ENCODE peak calls at places on chromosomes 13 and 19, in six cellular contexts. One of them, this sample, is unnamed.

GRCh38 chr13:110371550-110372465 is 64.7 kb downstream of the COL4A2 start:
- DNase-seq in left lung: no peak
- DNase-seq in endodermal cell: no peak
- DNase-seq in heart right ventricle: no peak
- DNase-seq in mesothelial cell of epicardium: no peak
- DNase-seq in A549: no peak
- DNase-seq in this sample: no peak

GRCh38 chr19:40322271-40322610 is 26.0 kb downstream of the C19orf47 start:
- DNase-seq in mesothelial cell of epicardium: no peak
- DNase-seq in endodermal cell: no peak
- DNase-seq in left lung: no peak
- DNase-seq in A549: no peak
- DNase-seq in heart right ventricle: no peak
- DNase-seq in this sample: no peak

GRCh38 chr13:39401756-39402155 is 201.2 kb downstream of the LHFPL6 start:
- DNase-seq in mesothelial cell of epicardium: no peak
- DNase-seq in left lung: no peak
- DNase-seq in heart right ventricle: no peak
- DNase-seq in endodermal cell: no peak
- DNase-seq in A549: no peak
- DNase-seq in this sample: no peak

GRCh38 chr13:55963934-55964333 is 1176.8 kb upstream of the PRR20A start:
- DNase-seq in endodermal cell: no peak
- DNase-seq in A549: no peak
- DNase-seq in mesothelial cell of epicardium: no peak
- DNase-seq in left lung: no peak
- DNase-seq in heart right ventricle: no peak
- DNase-seq in this sample: no peak

GRCh38 chr19:14369399-14370168 is 11.7 kb upstream of the ADGRE5 start:
- DNase-seq in mesothelial cell of epicardium: no peak
- DNase-seq in A549: no peak
- DNase-seq in left lung: no peak
- DNase-seq in heart right ventricle: no peak
- DNase-seq in endodermal cell: no peak
- DNase-seq in this sample: no peak

GRCh38 chr19:38245826-38246498 is 10.2 kb downstream of the PPP1R14A start:
- DNase-seq in left lung: no peak
- DNase-seq in endodermal cell: no peak
- DNase-seq in heart right ventricle: no peak
- DNase-seq in mesothelial cell of epicardium: no peak
- DNase-seq in A549: no peak
- DNase-seq in this sample: no peak

GRCh38 chr13:79830945-79831344 is 350.0 kb downstream of the NDFIP2 start:
- DNase-seq in endodermal cell: no peak
- DNase-seq in mesothelial cell of epicardium: no peak
- DNase-seq in heart right ventricle: no peak
- DNase-seq in A549: no peak
- DNase-seq in left lung: no peak
- DNase-seq in this sample: no peak

GRCh38 chr19:2246801-2247361 is 2.2 kb upstream of the AMH start:
- DNase-seq in mesothelial cell of epicardium: no peak
- DNase-seq in heart right ventricle: peak
- DNase-seq in A549: no peak
- DNase-seq in endodermal cell: no peak
- DNase-seq in left lung: no peak
- DNase-seq in this sample: no peak

GRCh38 chr19:51119089-51119488 is 5.6 kb upstream of the SIGLEC9 start:
- DNase-seq in mesothelial cell of epicardium: no peak
- DNase-seq in endodermal cell: no peak
- DNase-seq in left lung: no peak
- DNase-seq in heart right ventricle: no peak
- DNase-seq in A549: no peak
- DNase-seq in this sample: no peak

DNA sequence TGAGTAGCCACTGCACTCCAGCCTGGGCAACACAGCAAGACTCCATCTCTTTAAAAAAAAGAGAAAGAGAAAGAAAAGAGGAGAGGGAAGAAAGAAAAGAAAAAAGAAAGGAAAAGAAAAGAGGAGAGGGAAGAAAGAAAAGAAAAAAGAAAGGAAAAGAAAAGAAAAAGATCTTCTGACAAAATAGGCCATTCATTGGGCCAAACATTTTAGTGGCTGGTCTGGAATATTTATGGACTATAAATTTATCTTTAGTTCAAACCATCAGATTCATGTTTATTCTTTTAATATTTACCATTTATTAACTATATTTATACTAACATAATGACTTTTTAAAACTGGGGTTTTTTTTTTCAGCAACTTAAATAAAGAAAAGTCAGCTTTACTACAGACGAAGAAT is 85.6 kb upstream of the KLF5 start:
- DNase-seq in left lung: no peak
- DNase-seq in A549: no peak
- DNase-seq in heart right ventricle: no peak
- DNase-seq in endodermal cell: no peak
- DNase-seq in mesothelial cell of epicardium: no peak
- DNase-seq in this sample: no peak
- TF ChIP-seq CTCF in left lung: no peak
- TF ChIP-seq CTCF in A549: no peak
- TF ChIP-seq CTCF in heart right ventricle: no peak
- TF ChIP-seq CTCF in endodermal cell: no peak
- TF ChIP-seq CTCF in mesothelial cell of epicardium: no peak
- TF ChIP-seq CTCF in this sample: no peak

DNA sequence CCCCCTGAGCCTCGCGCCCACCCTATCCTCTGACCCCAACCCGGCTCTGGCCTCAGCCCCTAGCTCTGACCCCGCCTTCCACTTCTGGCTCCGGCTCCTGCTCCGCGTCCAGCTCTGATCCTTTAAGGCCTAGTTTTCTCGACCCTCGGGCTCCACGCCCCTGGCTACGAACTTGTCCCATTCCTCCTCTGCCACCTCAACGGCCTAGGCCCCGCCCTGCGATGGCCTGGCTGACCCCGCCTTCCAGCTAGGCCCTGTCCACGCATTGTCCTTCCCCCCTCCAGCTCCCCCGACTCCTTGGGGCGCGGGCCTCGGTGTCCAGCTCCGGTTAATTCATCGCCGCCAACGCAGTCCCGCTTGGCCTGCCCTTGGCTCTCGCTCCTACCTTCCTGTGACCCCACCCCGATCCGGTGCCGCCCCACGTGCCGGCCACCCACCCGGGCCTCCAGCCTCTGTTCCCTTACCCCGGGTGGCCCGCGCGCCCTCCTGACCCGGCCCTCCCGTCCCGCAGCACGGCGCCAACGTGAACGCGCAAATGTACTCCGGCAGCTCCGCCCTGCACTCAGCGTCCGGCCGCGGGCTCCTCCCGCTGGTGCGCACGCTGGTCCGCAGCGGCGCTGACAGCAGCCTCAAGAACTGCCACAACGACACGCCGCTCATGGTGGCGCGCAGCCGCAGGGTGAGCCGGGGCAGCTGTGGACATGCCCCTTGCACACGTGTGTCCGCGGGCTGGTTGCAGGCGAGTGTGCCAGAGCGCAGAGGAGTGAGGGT is 9.4 kb downstream of the BCL3 start:
- DNase-seq in A549: no peak
- DNase-seq in mesothelial cell of epicardium: no peak
- DNase-seq in heart right ventricle: peak
- DNase-seq in endodermal cell: peak
- DNase-seq in left lung: peak
- DNase-seq in this sample: peak
- TF ChIP-seq CTCF in A549: no peak
- TF ChIP-seq CTCF in mesothelial cell of epicardium: no peak
- TF ChIP-seq CTCF in heart right ventricle: no peak
- TF ChIP-seq CTCF in endodermal cell: peak
- TF ChIP-seq CTCF in left lung: no peak
- TF ChIP-seq CTCF in this sample: no peak

GRCh38 chr19:24073807-24074206 is 13.2 kb upstream of the ZNF254 start:
- DNase-seq in endodermal cell: no peak
- DNase-seq in A549: no peak
- DNase-seq in left lung: no peak
- DNase-seq in mesothelial cell of epicardium: no peak
- DNase-seq in heart right ventricle: no peak
- DNase-seq in this sample: no peak
- TF ChIP-seq CTCF in endodermal cell: no peak
- TF ChIP-seq CTCF in A549: no peak
- TF ChIP-seq CTCF in left lung: no peak
- TF ChIP-seq CTCF in mesothelial cell of epicardium: no peak
- TF ChIP-seq CTCF in heart right ventricle: no peak
- TF ChIP-seq CTCF in this sample: no peak

GRCh38 chr13:49494645-49495044 is 1.1 kb upstream of the PHF11 start:
- DNase-seq in left lung: no peak
- DNase-seq in A549: no peak
- DNase-seq in mesothelial cell of epicardium: no peak
- DNase-seq in heart right ventricle: no peak
- DNase-seq in endodermal cell: no peak
- DNase-seq in this sample: no peak
- TF ChIP-seq CTCF in left lung: no peak
- TF ChIP-seq CTCF in A549: peak
- TF ChIP-seq CTCF in mesothelial cell of epicardium: no peak
- TF ChIP-seq CTCF in heart right ventricle: no peak
- TF ChIP-seq CTCF in endodermal cell: no peak
- TF ChIP-seq CTCF in this sample: no peak

DNA sequence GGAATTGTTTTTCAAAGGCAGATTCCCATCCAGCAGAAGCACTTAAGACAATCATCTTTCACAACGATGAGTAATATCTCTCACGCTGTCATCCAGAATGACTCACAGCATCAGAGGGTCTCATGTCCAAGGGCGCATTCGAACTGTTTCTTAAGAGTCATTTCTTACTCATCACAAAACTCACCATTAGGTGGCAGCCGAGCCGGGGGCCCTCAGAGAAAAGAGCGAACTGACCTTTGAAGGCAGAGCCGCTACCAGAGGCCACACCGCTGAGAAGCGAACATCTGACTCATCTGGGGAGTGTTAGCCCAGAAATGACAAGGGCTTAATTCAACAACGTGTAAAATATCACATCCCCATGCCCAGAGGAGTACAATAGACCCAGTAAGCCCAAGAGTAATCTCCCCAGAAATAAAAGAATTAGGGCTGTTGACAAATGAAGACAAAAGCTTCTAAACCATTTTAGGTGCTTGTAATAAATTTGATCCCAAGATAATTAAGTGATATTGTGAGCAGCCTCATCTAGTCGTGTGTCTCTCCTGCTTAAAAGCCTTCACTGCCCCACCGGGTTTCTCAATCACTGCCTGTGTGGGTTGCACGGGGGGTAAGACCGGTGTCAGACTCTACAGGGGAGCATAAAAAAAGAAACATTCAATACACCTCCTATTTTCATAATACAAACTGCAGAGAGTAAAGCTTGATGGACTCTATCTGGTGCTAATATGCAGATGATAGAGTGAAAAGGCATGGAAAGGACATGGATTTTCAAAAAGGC is 96.2 kb downstream of the CYSLTR2 start:
- DNase-seq in endodermal cell: peak
- DNase-seq in left lung: peak
- DNase-seq in A549: peak
- DNase-seq in heart right ventricle: peak
- DNase-seq in mesothelial cell of epicardium: no peak
- DNase-seq in this sample: peak
- TF ChIP-seq CTCF in endodermal cell: peak
- TF ChIP-seq CTCF in left lung: peak
- TF ChIP-seq CTCF in A549: peak
- TF ChIP-seq CTCF in heart right ventricle: peak
- TF ChIP-seq CTCF in mesothelial cell of epicardium: no peak
- TF ChIP-seq CTCF in this sample: peak

DNA sequence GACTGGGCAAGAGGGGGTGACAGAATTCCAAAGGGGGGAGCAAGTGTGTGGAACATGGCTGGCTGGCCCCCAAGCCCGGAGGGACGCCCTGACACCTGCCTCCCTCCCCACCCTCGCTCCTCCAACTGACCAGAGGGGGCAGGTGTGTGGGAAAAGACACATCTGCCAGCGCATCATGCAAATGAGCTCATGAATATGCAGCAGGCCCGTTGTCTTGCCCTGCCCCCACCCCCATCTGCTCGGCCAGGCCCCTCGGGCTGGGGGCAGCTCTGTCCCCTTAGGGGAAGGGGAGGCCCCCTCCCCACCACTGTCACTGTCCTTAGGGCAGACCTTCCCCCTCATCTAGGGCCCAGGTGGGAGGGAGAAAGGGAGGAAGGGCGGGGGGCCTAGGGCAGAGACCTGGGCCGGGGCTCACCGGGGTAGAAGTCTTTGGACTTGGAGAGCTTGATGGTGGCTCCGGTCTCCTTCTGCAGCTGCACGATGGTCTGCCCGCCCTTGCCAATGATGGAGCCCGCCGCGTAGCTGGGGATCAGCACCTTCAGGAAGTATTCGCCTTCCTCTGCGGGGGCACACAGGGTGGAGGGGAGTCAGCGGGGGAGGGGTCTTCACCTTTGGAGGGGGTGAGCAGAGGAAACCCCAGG is 12.9 kb downstream of the NOVA2 start:
- DNase-seq in mesothelial cell of epicardium: no peak
- DNase-seq in endodermal cell: peak
- DNase-seq in left lung: peak
- DNase-seq in heart right ventricle: no peak
- DNase-seq in A549: no peak
- DNase-seq in this sample: no peak
- TF ChIP-seq CTCF in mesothelial cell of epicardium: no peak
- TF ChIP-seq CTCF in endodermal cell: peak
- TF ChIP-seq CTCF in left lung: no peak
- TF ChIP-seq CTCF in heart right ventricle: no peak
- TF ChIP-seq CTCF in A549: no peak
- TF ChIP-seq CTCF in this sample: no peak